ENCODE peak calls at places on chromosome 11, in five cellular contexts. One of them, this sample, is unnamed.

GRCh38 chr11:126680109-126680508 is 320.5 kb downstream of the KIRREL3 start:
- DNase-seq in NCI-H774: no peak
- DNase-seq in HS-5: no peak
- DNase-seq in stimulated activated CD4-positive, alpha-beta T cell treated with anti-CD3 and anti-CD28 coated beads, Interleukin-4, amount 100 ng/mL, for 48 hours: no peak
- DNase-seq in activated CD8-positive, alpha-beta memory T cell treated with anti-CD3 and anti-CD28 coated beads for 1 hour: no peak
- DNase-seq in this sample: peak

GRCh38 chr11:77195071-77195705 is 67.1 kb downstream of the MYO7A start:
- DNase-seq in NCI-H774: no peak
- DNase-seq in activated CD8-positive, alpha-beta memory T cell treated with anti-CD3 and anti-CD28 coated beads for 1 hour: no peak
- DNase-seq in HS-5: no peak
- DNase-seq in stimulated activated CD4-positive, alpha-beta T cell treated with anti-CD3 and anti-CD28 coated beads, Interleukin-4, amount 100 ng/mL, for 48 hours: no peak
- DNase-seq in this sample: no peak

GRCh38 chr11:2890466-2891241 is 5.1 kb upstream of the CDKN1C start:
- DNase-seq in stimulated activated CD4-positive, alpha-beta T cell treated with anti-CD3 and anti-CD28 coated beads, Interleukin-4, amount 100 ng/mL, for 48 hours: no peak
- DNase-seq in activated CD8-positive, alpha-beta memory T cell treated with anti-CD3 and anti-CD28 coated beads for 1 hour: no peak
- DNase-seq in HS-5: no peak
- DNase-seq in NCI-H774: peak
- DNase-seq in this sample: peak

GRCh38 chr11:113994077-113994954 is 19.4 kb downstream of the HTR3A start:
- DNase-seq in stimulated activated CD4-positive, alpha-beta T cell treated with anti-CD3 and anti-CD28 coated beads, Interleukin-4, amount 100 ng/mL, for 48 hours: peak
- DNase-seq in HS-5: no peak
- DNase-seq in NCI-H774: no peak
- DNase-seq in activated CD8-positive, alpha-beta memory T cell treated with anti-CD3 and anti-CD28 coated beads for 1 hour: peak
- DNase-seq in this sample: no peak

GRCh38 chr11:35381720-35382322 is 37.5 kb downstream of the SLC1A2 start:
- DNase-seq in NCI-H774: no peak
- DNase-seq in HS-5: no peak
- DNase-seq in activated CD8-positive, alpha-beta memory T cell treated with anti-CD3 and anti-CD28 coated beads for 1 hour: no peak
- DNase-seq in stimulated activated CD4-positive, alpha-beta T cell treated with anti-CD3 and anti-CD28 coated beads, Interleukin-4, amount 100 ng/mL, for 48 hours: no peak
- DNase-seq in this sample: no peak

GRCh38 chr11:26344647-26345046 is 12.7 kb downstream of the ANO3 start:
- DNase-seq in activated CD8-positive, alpha-beta memory T cell treated with anti-CD3 and anti-CD28 coated beads for 1 hour: no peak
- DNase-seq in HS-5: no peak
- DNase-seq in stimulated activated CD4-positive, alpha-beta T cell treated with anti-CD3 and anti-CD28 coated beads, Interleukin-4, amount 100 ng/mL, for 48 hours: no peak
- DNase-seq in NCI-H774: no peak
- DNase-seq in this sample: no peak

GRCh38 chr11:44989831-44990566 is 39.3 kb upstream of the TP53I11 start:
- DNase-seq in NCI-H774: no peak
- DNase-seq in stimulated activated CD4-positive, alpha-beta T cell treated with anti-CD3 and anti-CD28 coated beads, Interleukin-4, amount 100 ng/mL, for 48 hours: no peak
- DNase-seq in activated CD8-positive, alpha-beta memory T cell treated with anti-CD3 and anti-CD28 coated beads for 1 hour: no peak
- DNase-seq in HS-5: no peak
- DNase-seq in this sample: no peak

GRCh38 chr11:7892059-7892699 is 38.9 kb downstream of the OR10A6 start:
- DNase-seq in HS-5: peak
- DNase-seq in activated CD8-positive, alpha-beta memory T cell treated with anti-CD3 and anti-CD28 coated beads for 1 hour: no peak
- DNase-seq in stimulated activated CD4-positive, alpha-beta T cell treated with anti-CD3 and anti-CD28 coated beads, Interleukin-4, amount 100 ng/mL, for 48 hours: no peak
- DNase-seq in NCI-H774: no peak
- DNase-seq in this sample: peak

GRCh38 chr11:109121173-109121938 is 300.6 kb upstream of the C11orf87 start:
- DNase-seq in NCI-H774: no peak
- DNase-seq in activated CD8-positive, alpha-beta memory T cell treated with anti-CD3 and anti-CD28 coated beads for 1 hour: no peak
- DNase-seq in stimulated activated CD4-positive, alpha-beta T cell treated with anti-CD3 and anti-CD28 coated beads, Interleukin-4, amount 100 ng/mL, for 48 hours: no peak
- DNase-seq in HS-5: no peak
- DNase-seq in this sample: no peak

GRCh38 chr11:12508151-12508740 is 130.9 kb downstream of the PARVA start:
- DNase-seq in stimulated activated CD4-positive, alpha-beta T cell treated with anti-CD3 and anti-CD28 coated beads, Interleukin-4, amount 100 ng/mL, for 48 hours: no peak
- DNase-seq in HS-5: peak
- DNase-seq in NCI-H774: no peak
- DNase-seq in activated CD8-positive, alpha-beta memory T cell treated with anti-CD3 and anti-CD28 coated beads for 1 hour: no peak
- DNase-seq in this sample: peak

GRCh38 chr11:90330632-90331031 is 107.8 kb upstream of the CHORDC1 start:
- DNase-seq in NCI-H774: no peak
- DNase-seq in stimulated activated CD4-positive, alpha-beta T cell treated with anti-CD3 and anti-CD28 coated beads, Interleukin-4, amount 100 ng/mL, for 48 hours: no peak
- DNase-seq in activated CD8-positive, alpha-beta memory T cell treated with anti-CD3 and anti-CD28 coated beads for 1 hour: no peak
- DNase-seq in HS-5: no peak
- DNase-seq in this sample: no peak

GRCh38 chr11:88474655-88475054 is 137.1 kb upstream of the CTSC start:
- DNase-seq in HS-5: no peak
- DNase-seq in stimulated activated CD4-positive, alpha-beta T cell treated with anti-CD3 and anti-CD28 coated beads, Interleukin-4, amount 100 ng/mL, for 48 hours: no peak
- DNase-seq in NCI-H774: no peak
- DNase-seq in activated CD8-positive, alpha-beta memory T cell treated with anti-CD3 and anti-CD28 coated beads for 1 hour: no peak
- DNase-seq in this sample: no peak

GRCh38 chr11:70782401-70782913 is 384.1 kb downstream of the CTTN start:
- DNase-seq in activated CD8-positive, alpha-beta memory T cell treated with anti-CD3 and anti-CD28 coated beads for 1 hour: no peak
- DNase-seq in NCI-H774: no peak
- DNase-seq in HS-5: no peak
- DNase-seq in stimulated activated CD4-positive, alpha-beta T cell treated with anti-CD3 and anti-CD28 coated beads, Interleukin-4, amount 100 ng/mL, for 48 hours: no peak
- DNase-seq in this sample: no peak

GRCh38 chr11:131717616-131718015 is 347.2 kb downstream of the NTM start:
- DNase-seq in NCI-H774: no peak
- DNase-seq in HS-5: no peak
- DNase-seq in activated CD8-positive, alpha-beta memory T cell treated with anti-CD3 and anti-CD28 coated beads for 1 hour: no peak
- DNase-seq in stimulated activated CD4-positive, alpha-beta T cell treated with anti-CD3 and anti-CD28 coated beads, Interleukin-4, amount 100 ng/mL, for 48 hours: no peak
- DNase-seq in this sample: no peak

GRCh38 chr11:111045408-111045806 is 200.1 kb upstream of the POU2AF2 start:
- DNase-seq in activated CD8-positive, alpha-beta memory T cell treated with anti-CD3 and anti-CD28 coated beads for 1 hour: no peak
- DNase-seq in stimulated activated CD4-positive, alpha-beta T cell treated with anti-CD3 and anti-CD28 coated beads, Interleukin-4, amount 100 ng/mL, for 48 hours: no peak
- DNase-seq in HS-5: no peak
- DNase-seq in NCI-H774: no peak
- DNase-seq in this sample: peak

GRCh38 chr11:100719809-100720221 is 32.7 kb downstream of the ARHGAP42 start:
- DNase-seq in activated CD8-positive, alpha-beta memory T cell treated with anti-CD3 and anti-CD28 coated beads for 1 hour: no peak
- DNase-seq in stimulated activated CD4-positive, alpha-beta T cell treated with anti-CD3 and anti-CD28 coated beads, Interleukin-4, amount 100 ng/mL, for 48 hours: no peak
- DNase-seq in HS-5: peak
- DNase-seq in NCI-H774: peak
- DNase-seq in this sample: peak

GRCh38 chr11:61679893-61680621 is at the start of gene DAGLA:
- DNase-seq in NCI-H774: peak
- DNase-seq in stimulated activated CD4-positive, alpha-beta T cell treated with anti-CD3 and anti-CD28 coated beads, Interleukin-4, amount 100 ng/mL, for 48 hours: peak
- DNase-seq in activated CD8-positive, alpha-beta memory T cell treated with anti-CD3 and anti-CD28 coated beads for 1 hour: peak
- DNase-seq in HS-5: no peak
- DNase-seq in this sample: peak

GRCh38 chr11:10414659-10415058 is 40.4 kb upstream of the AMPD3 start:
- DNase-seq in activated CD8-positive, alpha-beta memory T cell treated with anti-CD3 and anti-CD28 coated beads for 1 hour: no peak
- DNase-seq in HS-5: no peak
- DNase-seq in NCI-H774: no peak
- DNase-seq in stimulated activated CD4-positive, alpha-beta T cell treated with anti-CD3 and anti-CD28 coated beads, Interleukin-4, amount 100 ng/mL, for 48 hours: no peak
- DNase-seq in this sample: peak

GRCh38 chr11:14578551-14578956 is 58.4 kb upstream of the PSMA1 start:
- DNase-seq in NCI-H774: no peak
- DNase-seq in stimulated activated CD4-positive, alpha-beta T cell treated with anti-CD3 and anti-CD28 coated beads, Interleukin-4, amount 100 ng/mL, for 48 hours: peak
- DNase-seq in activated CD8-positive, alpha-beta memory T cell treated with anti-CD3 and anti-CD28 coated beads for 1 hour: peak
- DNase-seq in HS-5: no peak
- DNase-seq in this sample: peak

GRCh38 chr11:57513911-57514537 is 1.5 kb downstream of the SLC43A1 start:
- DNase-seq in HS-5: no peak
- DNase-seq in activated CD8-positive, alpha-beta memory T cell treated with anti-CD3 and anti-CD28 coated beads for 1 hour: no peak
- DNase-seq in stimulated activated CD4-positive, alpha-beta T cell treated with anti-CD3 and anti-CD28 coated beads, Interleukin-4, amount 100 ng/mL, for 48 hours: peak
- DNase-seq in NCI-H774: peak
- DNase-seq in this sample: peak

GRCh38 chr11:78419327-78419726 is 1.7 kb upstream of the GAB2 start:
- DNase-seq in HS-5: peak
- DNase-seq in NCI-H774: no peak
- DNase-seq in stimulated activated CD4-positive, alpha-beta T cell treated with anti-CD3 and anti-CD28 coated beads, Interleukin-4, amount 100 ng/mL, for 48 hours: no peak
- DNase-seq in activated CD8-positive, alpha-beta memory T cell treated with anti-CD3 and anti-CD28 coated beads for 1 hour: no peak
- DNase-seq in this sample: peak

GRCh38 chr11:102244681-102245409 is 72.4 kb upstream of the BIRC3 start:
- DNase-seq in HS-5: peak
- DNase-seq in activated CD8-positive, alpha-beta memory T cell treated with anti-CD3 and anti-CD28 coated beads for 1 hour: no peak
- DNase-seq in stimulated activated CD4-positive, alpha-beta T cell treated with anti-CD3 and anti-CD28 coated beads, Interleukin-4, amount 100 ng/mL, for 48 hours: no peak
- DNase-seq in NCI-H774: no peak
- DNase-seq in this sample: peak

GRCh38 chr11:94171693-94172440 is 43.2 kb downstream of the PANX1 start:
- DNase-seq in stimulated activated CD4-positive, alpha-beta T cell treated with anti-CD3 and anti-CD28 coated beads, Interleukin-4, amount 100 ng/mL, for 48 hours: peak
- DNase-seq in HS-5: no peak
- DNase-seq in NCI-H774: peak
- DNase-seq in activated CD8-positive, alpha-beta memory T cell treated with anti-CD3 and anti-CD28 coated beads for 1 hour: no peak
- DNase-seq in this sample: peak

GRCh38 chr11:75311858-75312288 is 39.6 kb downstream of the ARRB1 start:
- DNase-seq in NCI-H774: no peak
- DNase-seq in activated CD8-positive, alpha-beta memory T cell treated with anti-CD3 and anti-CD28 coated beads for 1 hour: no peak
- DNase-seq in stimulated activated CD4-positive, alpha-beta T cell treated with anti-CD3 and anti-CD28 coated beads, Interleukin-4, amount 100 ng/mL, for 48 hours: no peak
- DNase-seq in HS-5: no peak
- DNase-seq in this sample: peak

GRCh38 chr11:19597194-19597593 is 115.4 kb upstream of the NAV2 start:
- DNase-seq in activated CD8-positive, alpha-beta memory T cell treated with anti-CD3 and anti-CD28 coated beads for 1 hour: no peak
- DNase-seq in NCI-H774: no peak
- DNase-seq in HS-5: no peak
- DNase-seq in stimulated activated CD4-positive, alpha-beta T cell treated with anti-CD3 and anti-CD28 coated beads, Interleukin-4, amount 100 ng/mL, for 48 hours: no peak
- DNase-seq in this sample: peak

GRCh38 chr11:17343907-17344306 is 7.7 kb upstream of the NCR3LG1 start:
- DNase-seq in HS-5: peak
- DNase-seq in activated CD8-positive, alpha-beta memory T cell treated with anti-CD3 and anti-CD28 coated beads for 1 hour: no peak
- DNase-seq in stimulated activated CD4-positive, alpha-beta T cell treated with anti-CD3 and anti-CD28 coated beads, Interleukin-4, amount 100 ng/mL, for 48 hours: peak
- DNase-seq in NCI-H774: no peak
- DNase-seq in this sample: peak